ENCODE peak calls at places on chromosomes 5 and 9, in four cellular contexts. B, W, F and X are unnamed samples.

GRCh38 chr9:107051392-107051791 is 188.4 kb downstream of the ZNF462 start:
- DNase-seq in F (no peak), B (no peak), W (no peak), X (no peak)

GRCh38 chr9:31188496-31188895 is 1195.9 kb upstream of the ACO1 start:
- DNase-seq in W (no peak), B (no peak), F (no peak), X (no peak)

GRCh38 chr5:22344000-22344399 is 509.1 kb downstream of the CDH12 start:
- DNase-seq in W (no peak), B (no peak), F (no peak), X (no peak)

GRCh38 chr9:135301271-135302263 is 178.0 kb upstream of the PPP1R26 start:
- DNase-seq in W (no peak), F (no peak), B (no peak), X (peak)

GRCh38 chr9:128026255-128027165 is 40.6 kb downstream of the NAIF1 start:
- DNase-seq in F (peak), B (peak), W (peak), X (peak)

GRCh38 chr9:114893622-114894021 is 36.8 kb downstream of the TNFSF8 start:
- DNase-seq in W (no peak), B (no peak), F (no peak), X (no peak)

GRCh38 chr9:127528407-127529251 is 77.3 kb downstream of the LRSAM1 start:
- DNase-seq in B (no peak), F (no peak), W (no peak), X (no peak)

GRCh38 chr5:142984016-142984415 is 213.8 kb downstream of the ARHGAP26 start:
- DNase-seq in W (no peak), B (peak), F (no peak), X (no peak)

GRCh38 chr5:128885649-128886255 is 79.5 kb upstream of the SLC27A6 start:
- DNase-seq in B (no peak), W (no peak), F (no peak), X (no peak)

GRCh38 chr5:15501057-15501791 is 1.2 kb downstream of the FBXL7 start:
- DNase-seq in W (peak), B (no peak), F (no peak), X (peak)

GRCh38 chr5:177435847-177436536 is 9.5 kb downstream of the GRK6 start:
- DNase-seq in B (no peak), W (no peak), F (no peak), X (peak)

GRCh38 chr5:150065346-150065745 is 21.0 kb downstream of the CSF1R start:
- DNase-seq in W (no peak), B (no peak), F (no peak), X (no peak)

GRCh38 chr5:154278172-154278571 is 87.6 kb downstream of the GALNT10 start:
- DNase-seq in F (no peak), B (no peak), W (no peak), X (no peak)

GRCh38 chr9:2336055-2336454 is 285.5 kb upstream of the VLDLR start:
- DNase-seq in W (peak), F (no peak), B (no peak), X (no peak)

GRCh38 chr9:23582836-23583235 is 243.2 kb downstream of the ELAVL2 start:
- DNase-seq in B (no peak), W (no peak), F (no peak), X (no peak)

GRCh38 chr9:91992636-91993035 is 42.6 kb upstream of the ROR2 start:
- DNase-seq in W (no peak), F (no peak), B (no peak), X (no peak)

GRCh38 chr5:10636363-10637142 is 72.7 kb downstream of the ANKRD33B start:
- DNase-seq in F (no peak), W (no peak), B (no peak), X (no peak)

GRCh38 chr9:13113201-13113600 is 166.3 kb downstream of the MPDZ start:
- DNase-seq in F (no peak), B (no peak), W (no peak), X (no peak)

GRCh38 chr9:88197016-88197415 is 58.7 kb upstream of the SPATA31C2 start:
- DNase-seq in B (peak), W (peak), F (no peak), X (no peak)

GRCh38 chr9:7196467-7196866 is 438.7 kb downstream of the KDM4C start:
- DNase-seq in W (no peak), B (no peak), F (no peak), X (no peak)

GRCh38 chr5:151870820-151871219 is 53.8 kb downstream of the GLRA1 start:
- DNase-seq in W (peak), B (no peak), F (no peak), X (no peak)

GRCh38 chr5:29972597-29972996 is 1220.9 kb upstream of the CDH6 start:
- DNase-seq in W (no peak), B (no peak), F (no peak), X (no peak)

GRCh38 chr5:38548064-38548759 is 8.2 kb downstream of the LIFR start:
- DNase-seq in W (no peak), F (no peak), B (no peak), X (no peak)

GRCh38 chr5:123690821-123691220 is 178.8 kb downstream of the CSNK1G3 start:
- DNase-seq in W (no peak), F (no peak), B (no peak), X (no peak)

GRCh38 chr5:159324986-159325385 is 5.3 kb downstream of the IL12B start:
- DNase-seq in F (no peak), W (no peak), B (no peak), X (no peak)

GRCh38 chr9:10729225-10729624 is 116.4 kb upstream of the PTPRD start:
- DNase-seq in F (no peak), W (no peak), B (no peak), X (no peak)

GRCh38 chr5:11143456-11144267 is 382.6 kb upstream of the DAP start:
- DNase-seq in F (no peak), W (no peak), B (no peak), X (no peak)

GRCh38 chr9:23011669-23012068 is 565.0 kb downstream of the DMRTA1 start:
- DNase-seq in F (no peak), W (no peak), B (no peak), X (no peak)

GRCh38 chr5:158718738-158719505 is 380.8 kb downstream of the EBF1 start:
- DNase-seq in B (no peak), W (no peak), F (no peak), X (no peak)

GRCh38 chr5:171424726-171425125 is 5.3 kb downstream of the FGF18 start:
- DNase-seq in W (no peak), B (no peak), F (no peak), X (peak)

GRCh38 chr5:1028481-1029269 is 20.1 kb downstream of the NKD2 start:
- DNase-seq in W (no peak), B (no peak), F (no peak), X (no peak)

GRCh38 chr9:93100265-93100636 is 4.2 kb downstream of the CARD19 start:
- DNase-seq in B (no peak), F (no peak), W (no peak), X (peak)